ENCODE peak calls at places on chromosomes 3 and 15, in seven cellular contexts. R is stimulated activated CD4-positive, alpha-beta T cell treated with anti-CD3 and anti-CD28 coated beads, TNF-alpha, amount 100 ng/mL, for 1 hour; M is hypothalamus; D is LHCN-M2; E is GM12891; X is pancreas; B is NCI-H345. Y is an unnamed sample.

GRCh38 chr3:160343132-160343531 is 55.9 kb downstream of the IFT80 start:
- DNase-seq in R (no peak), M (no peak), D (peak; percentile 21), E (no peak), X (no peak), B (no peak), Y (peak; percentile 22)

GRCh38 chr15:74373056-74373650 is 5.7 kb upstream of the CYP11A1 start:
- DNase-seq in R (no peak), M (no peak), D (no peak), E (no peak), X (no peak), B (no peak), Y (no peak)

GRCh38 chr15:47728886-47729285 is 11.6 kb downstream of the SEMA6D start:
- DNase-seq in R (no peak), M (no peak), D (no peak), E (no peak), X (no peak), B (no peak), Y (no peak)

GRCh38 chr3:195226900-195227447 is 44.0 kb downstream of the XXYLT1 start:
- DNase-seq in R (no peak), M (no peak), D (no peak), E (no peak), X (no peak), B (no peak), Y (no peak)

GRCh38 chr3:105351821-105352220 is 14.9 kb upstream of the ALCAM start:
- DNase-seq in R (no peak), M (no peak), D (peak; percentile 61), E (no peak), X (no peak), B (no peak), Y (no peak)

GRCh38 chr3:66797916-66798560 is 200.1 kb upstream of the KBTBD8 start:
- DNase-seq in R (no peak), M (peak; percentile 46), D (no peak), E (no peak), X (no peak), B (peak; percentile 29), Y (peak; percentile 40)

GRCh38 chr3:14452676-14453367 is 50.4 kb downstream of the SLC6A6 start:
- DNase-seq in R (no peak), M (peak; percentile 62), D (peak; percentile 96), E (no peak), X (peak; percentile 78), B (peak; percentile 80), Y (peak; percentile 81)

GRCh38 chr3:167653155-167653554 is 587 bp downstream of the WDR49 start:
- DNase-seq in R (no peak), M (no peak), D (no peak), E (no peak), X (no peak), B (no peak), Y (no peak)

GRCh38 chr3:118593277-118593670 is 441.4 kb downstream of the IGSF11 start:
- DNase-seq in R (no peak), M (no peak), D (no peak), E (no peak), X (no peak), B (no peak), Y (no peak)

GRCh38 chr3:156685198-156685597 is 10.8 kb downstream of the TIPARP start:
- DNase-seq in R (no peak), M (no peak), D (no peak), E (no peak), X (no peak), B (no peak), Y (no peak)

GRCh38 chr3:172126741-172127140 is 87.4 kb downstream of the FNDC3B start:
- DNase-seq in R (no peak), M (no peak), D (no peak), E (no peak), X (no peak), B (no peak), Y (no peak)

GRCh38 chr3:175885196-175885766 is 1026.1 kb downstream of the NAALADL2 start:
- DNase-seq in R (no peak), M (no peak), D (peak; percentile 29), E (no peak), X (peak; percentile 23), B (no peak), Y (no peak)

GRCh38 chr3:117873236-117873635 is 1161.4 kb downstream of the IGSF11 start:
- DNase-seq in R (no peak), M (peak; percentile 3), D (no peak), E (no peak), X (peak; percentile 24), B (peak; percentile 58), Y (no peak)

GRCh38 chr3:181717505-181717904 is 5.8 kb downstream of the SOX2 start:
- DNase-seq in R (no peak), M (no peak), D (no peak), E (no peak), X (no peak), B (no peak), Y (no peak)

GRCh38 chr3:114451561-114452018 is 157.8 kb downstream of the TIGIT start:
- DNase-seq in R (no peak), M (no peak), D (peak; percentile 51), E (no peak), X (peak; percentile 56), B (peak; percentile 23), Y (no peak)

GRCh38 chr15:36756707-36757106 is 177.3 kb downstream of the CDIN1 start:
- DNase-seq in R (no peak), M (no peak), D (no peak), E (no peak), X (no peak), B (peak; percentile 15), Y (no peak)

GRCh38 chr3:69737396-69737795 is 1.9 kb upstream of the MITF start:
- DNase-seq in R (no peak), M (no peak), D (no peak), E (no peak), X (no peak), B (no peak), Y (no peak)

GRCh38 chr15:39587910-39588530 is 7.1 kb downstream of the THBS1 start:
- DNase-seq in R (no peak), M (no peak), D (peak; percentile 64), E (no peak), X (no peak), B (no peak), Y (no peak)

Y was measured in amniotic stem cell.